ENCODE peak calls at places on chromosomes 1 and 21, in four cellular contexts. A is glutamatergic neuron, L is esophagus squamous epithelium, Y is NCI-H2081. E is an unnamed sample.

GRCh38 chr1:204014336-204014735 is 58.6 kb upstream of the SOX13 start:
- DNase-seq in L (no peak), A (no peak), Y (no peak), E (no peak)

GRCh38 chr1:23150742-23151141 is 17.9 kb downstream of the LUZP1 start:
- DNase-seq in L (no peak), A (no peak), Y (no peak), E (no peak)

GRCh38 chr1:156551066-156551643 is 21.2 kb downstream of the IQGAP3 start:
- DNase-seq in Y (no peak), A (no peak), L (no peak), E (no peak)

GRCh38 chr21:17462276-17462981 is 50.4 kb upstream of the CXADR start:
- DNase-seq in Y (no peak), L (no peak), A (no peak), E (no peak)

GRCh38 chr1:6083801-6084467 is 38.2 kb downstream of the KCNAB2 start:
- DNase-seq in A (no peak), L (no peak), Y (no peak), E (no peak)

GRCh38 chr1:110292031-110292300 is 47.2 kb upstream of the RBM15 start:
- DNase-seq in Y (no peak), A (no peak), L (no peak), E (no peak)

GRCh38 chr21:32382108-32382601 is 10.7 kb downstream of the URB1 start:
- DNase-seq in L (no peak), Y (no peak), A (no peak), E (no peak)

GRCh38 chr1:43799656-43800629 is 92.6 kb downstream of the ST3GAL3 start:
- DNase-seq in Y (no peak), L (no peak), A (no peak), E (peak; percentile 33)

GRCh38 chr1:152679454-152679853 is 4.4 kb downstream of the LCE2C start:
- DNase-seq in Y (no peak), L (no peak), A (peak; percentile 22), E (no peak)

GRCh38 chr1:81157686-81158085 is 643.0 kb upstream of the ADGRL2 start:
- DNase-seq in A (no peak), Y (no peak), L (no peak), E (no peak)

GRCh38 chr1:236394905-236395779 is 1.1 kb downstream of the EDARADD start:
- DNase-seq in L (no peak), Y (peak; percentile 37), A (peak; percentile 51), E (no peak)

GRCh38 chr1:51790385-51790784 is 88.1 kb downstream of the NRDC start:
- DNase-seq in Y (no peak), A (no peak), L (no peak), E (no peak)

GRCh38 chr1:179031855-179032513 is 6.3 kb downstream of the FAM20B start:
- DNase-seq in Y (no peak), L (no peak), A (no peak), E (no peak)

GRCh38 chr21:32525282-32525681 is 60.0 kb downstream of the TCP10L start:
- DNase-seq in L (no peak), Y (no peak), A (no peak), E (no peak)

GRCh38 chr1:18440385-18441226 is 40.1 kb upstream of the KLHDC7A start:
- DNase-seq in Y (no peak), L (no peak), A (no peak), E (no peak)

GRCh38 chr1:42173155-42173933 is 8.8 kb upstream of the GUCA2A start:
- DNase-seq in A (peak; percentile 88), L (no peak), Y (peak; percentile 67), E (peak; percentile 42)

GRCh38 chr1:97562096-97562495 is 358.7 kb downstream of the DPYD start:
- DNase-seq in A (no peak), Y (no peak), L (no peak), E (no peak)

GRCh38 chr1:167871331-167871730 is 42.6 kb downstream of the ADCY10 start:
- DNase-seq in Y (no peak), L (no peak), A (no peak), E (no peak)

GRCh38 chr1:55233149-55233777 is 18.1 kb upstream of the USP24 start:
- DNase-seq in L (no peak), A (no peak), Y (no peak), E (peak; percentile 83)

GRCh38 chr1:22039594-22040347 is 12.7 kb upstream of the CDC42 start:
- DNase-seq in L (peak; percentile 55), A (no peak), Y (peak; percentile 57), E (peak; percentile 64)

GRCh38 chr1:153649137-153649866 is 9.2 kb upstream of the SNAPIN start:
- DNase-seq in L (no peak), A (no peak), Y (no peak), E (no peak)

GRCh38 chr1:156749429-156750118 is 1.9 kb downstream of the HDGF start:
- DNase-seq in Y (no peak), L (no peak), A (no peak), E (peak; percentile 2)

GRCh38 chr1:31798086-31798432 is 17.8 kb downstream of the SPOCD1 start:
- DNase-seq in L (no peak), A (peak; percentile 13), Y (no peak), E (no peak)

GRCh38 chr1:103529746-103530145 is 4.2 kb downstream of the RNPC3 start:
- DNase-seq in Y (no peak), L (no peak), A (no peak), E (no peak)

GRCh38 chr1:176448340-176448739 is 14.6 kb upstream of the PAPPA2 start:
- DNase-seq in Y (no peak), A (no peak), L (no peak), E (no peak)

GRCh38 chr1:88985033-88985432 is 7.4 kb downstream of the KYAT3 start:
- DNase-seq in Y (peak; percentile 31), L (no peak), A (no peak), E (peak; percentile 49)

GRCh38 chr1:173410133-173410793 is 66.9 kb upstream of the PRDX6 start:
- DNase-seq in A (no peak), L (no peak), Y (no peak), E (peak; percentile 55)

GRCh38 chr1:154973344-154974085 is 966 bp upstream of the CKS1B start:
- DNase-seq in Y (peak; percentile 93), L (peak; percentile 85), A (peak; percentile 95), E (peak; percentile 98)

GRCh38 chr1:118992868-118993711 is 4.9 kb upstream of the TBX15 start:
- DNase-seq in A (peak; percentile 52), Y (no peak), L (no peak), E (no peak)

GRCh38 chr1:32247983-32248889 is 1.2 kb downstream of the FAM167B start:
- DNase-seq in Y (peak; percentile 87), L (peak; percentile 28), A (peak; percentile 90), E (no peak)

GRCh38 chr21:29893687-29894086 is 46.1 kb downstream of the GRIK1 start:
- DNase-seq in A (no peak), Y (no peak), L (no peak), E (no peak)

GRCh38 chr1:1079408-1080121 is 5.5 kb upstream of the RNF223 start:
- DNase-seq in L (no peak), Y (no peak), A (peak; percentile 72), E (peak; percentile 98)

GRCh38 chr21:21907271-21907670 is 909.1 kb downstream of the NCAM2 start:
- DNase-seq in Y (no peak), L (no peak), A (no peak), E (peak; percentile 11)

GRCh38 chr1:110339427-110340206 is 440 bp downstream of the RBM15 start:
- DNase-seq in A (peak; percentile 62), L (no peak), Y (no peak), E (no peak)

GRCh38 chr21:45257673-45258341 is 29.9 kb downstream of the POFUT2 start:
- DNase-seq in Y (no peak), A (no peak), L (no peak), E (no peak)

GRCh38 chr1:35294809-35295208 is 26.3 kb downstream of the ZMYM4 start:
- DNase-seq in A (no peak), L (no peak), Y (no peak), E (no peak)